ENCODE peak calls at places on chromosomes 11 and 22, in six cellular contexts. T, F, C, Y, W and Z are unnamed samples.

GRCh38 chr22:49768511-49768910 is 59.2 kb downstream of the BRD1 start:
- DNase-seq in C (no peak), Y (no peak), F (peak), W (no peak), T (peak), Z (no peak)

GRCh38 chr11:132941024-132941646 is 591.2 kb downstream of the OPCML start:
- DNase-seq in Y (no peak), F (no peak), W (peak), T (no peak), C (no peak), Z (peak)

GRCh38 chr22:21972293-21972779 is 10.3 kb downstream of the TOP3B start:
- DNase-seq in Y (peak), W (peak), T (no peak), F (no peak), C (no peak), Z (peak)

GRCh38 chr11:72524711-72525110 is 90.4 kb upstream of the CLPB start:
- DNase-seq in T (no peak), Y (no peak), F (no peak), W (peak), C (no peak), Z (no peak)

GRCh38 chr11:122981388-122982264 is at the start of gene BSX:
- DNase-seq in C (peak), F (no peak), Y (peak), W (peak), T (peak), Z (peak)

GRCh38 chr11:100942016-100942415 is 187.6 kb downstream of the PGR start:
- DNase-seq in T (no peak), C (no peak), Y (no peak), W (peak), F (peak), Z (peak)

GRCh38 chr11:31237819-31238771 is 131.4 kb downstream of the DCDC1 start:
- DNase-seq in Y (no peak), C (peak), T (no peak), F (no peak), W (peak), Z (peak)

GRCh38 chr11:122758974-122759373 is 79.3 kb upstream of the CRTAM start:
- DNase-seq in T (no peak), Y (no peak), C (no peak), W (peak), F (no peak), Z (peak)

GRCh38 chr22:32079110-32080089 is 36.3 kb downstream of the SLC5A1 start:
- DNase-seq in Y (no peak), W (peak), T (no peak), C (peak), F (no peak), Z (peak)

GRCh38 chr22:23912293-23912903 is 18.2 kb downstream of the MIF start:
- DNase-seq in W (no peak), T (no peak), F (no peak), C (no peak), Y (no peak), Z (no peak)

GRCh38 chr11:69383946-69384547 is 90.1 kb downstream of the MYEOV start:
- DNase-seq in C (no peak), Y (no peak), W (no peak), F (no peak), T (no peak), Z (no peak)

GRCh38 chr22:29647954-29648737 is 44.7 kb downstream of the NF2 start:
- DNase-seq in F (no peak), C (no peak), T (no peak), Y (no peak), W (no peak), Z (no peak)

GRCh38 chr22:22480940-22481339 is 27.6 kb downstream of the ZNF280B start:
- DNase-seq in F (no peak), T (no peak), Y (no peak), W (no peak), C (no peak), Z (no peak)

GRCh38 chr22:17563936-17564391 is 666 bp downstream of the SLC25A18 start:
- DNase-seq in Y (no peak), W (peak), F (no peak), T (no peak), C (no peak), Z (peak)

GRCh38 chr11:128841461-128842072 is 25.5 kb downstream of the KCNJ1 start:
- DNase-seq in Y (no peak), C (no peak), F (no peak), W (no peak), T (no peak), Z (no peak)

GRCh38 chr11:65452806-65453490 is 30.4 kb downstream of the NEAT1 start:
- DNase-seq in C (no peak), Y (no peak), F (peak), W (peak), T (peak), Z (peak)

GRCh38 chr11:15663778-15664218 is 549.1 kb downstream of the INSC start:
- DNase-seq in W (no peak), Y (no peak), F (no peak), T (no peak), C (peak), Z (no peak)

GRCh38 chr22:27267145-27267544 is 534.4 kb downstream of the MN1 start:
- DNase-seq in Y (no peak), W (peak), F (no peak), C (no peak), T (no peak), Z (no peak)

GRCh38 chr22:23675502-23676415 is 15.1 kb upstream of the RGL4 start:
- DNase-seq in F (peak), Y (no peak), C (no peak), T (peak), W (no peak), Z (no peak)

GRCh38 chr11:71992331-71992730 is 6.4 kb upstream of the IL18BP start:
- DNase-seq in T (no peak), F (no peak), W (no peak), C (no peak), Y (no peak), Z (no peak)

GRCh38 chr11:102580185-102580951 is 44.8 kb downstream of the MMP20 start:
- DNase-seq in F (no peak), C (no peak), W (peak), Y (no peak), T (no peak), Z (no peak)

GRCh38 chr22:37178350-37179125 is 9.5 kb downstream of the C1QTNF6 start:
- DNase-seq in T (peak), C (no peak), F (no peak), W (peak), Y (no peak), Z (peak)

GRCh38 chr11:11966354-11966741 is 42.1 kb downstream of the DKK3 start:
- DNase-seq in Y (no peak), W (no peak), C (no peak), F (no peak), T (no peak), Z (no peak)

GRCh38 chr22:37309221-37310074 is 27.1 kb downstream of the CYTH4 start:
- DNase-seq in T (no peak), C (no peak), F (no peak), W (no peak), Y (peak), Z (no peak)

GRCh38 chr22:42608481-42609361 is 6.0 kb downstream of the POLDIP3 start:
- DNase-seq in W (peak), Y (no peak), C (peak), T (no peak), F (no peak), Z (peak)

GRCh38 chr11:102617491-102618026 is 7.6 kb downstream of the MMP20 start:
- DNase-seq in T (no peak), Y (no peak), C (no peak), F (no peak), W (no peak), Z (no peak)

GRCh38 chr22:29782061-29782845 is 15.1 kb downstream of the UQCR10 start:
- DNase-seq in F (peak), T (peak), C (no peak), W (peak), Y (no peak), Z (no peak)

GRCh38 chr11:16605440-16605970 is 132.9 kb upstream of the C11orf58 start:
- DNase-seq in F (no peak), T (no peak), Y (no peak), W (peak), C (no peak), Z (peak)

GRCh38 chr11:23021287-23021863 is 161.1 kb upstream of the CCDC179 start:
- DNase-seq in Y (peak), F (no peak), W (peak), T (no peak), C (peak), Z (peak)

GRCh38 chr11:44831605-44832394 is 105.0 kb downstream of the TSPAN18 start:
- DNase-seq in Y (no peak), W (peak), F (no peak), T (no peak), C (no peak), Z (no peak)

GRCh38 chr11:41382927-41383326 is 76.5 kb downstream of the LRRC4C start:
- DNase-seq in T (no peak), C (no peak), W (no peak), F (no peak), Y (no peak), Z (no peak)

GRCh38 chr11:6191733-6192132 is 7.3 kb upstream of the OR52W1 start:
- DNase-seq in F (no peak), W (no peak), C (no peak), Y (no peak), T (no peak), Z (no peak)
- H3K4me3 ChIP-seq in F (no peak), W (no peak), C (no peak), Y (no peak), T (no peak), Z (no peak)

GRCh38 chr11:2445107-2445947 is 519 bp downstream of the KCNQ1 start:
- DNase-seq in Y (peak), C (no peak), F (no peak), T (no peak), W (no peak), Z (peak)
- H3K4me3 ChIP-seq in Y (peak), C (peak), F (peak), T (peak), W (no peak), Z (peak)

DNA sequence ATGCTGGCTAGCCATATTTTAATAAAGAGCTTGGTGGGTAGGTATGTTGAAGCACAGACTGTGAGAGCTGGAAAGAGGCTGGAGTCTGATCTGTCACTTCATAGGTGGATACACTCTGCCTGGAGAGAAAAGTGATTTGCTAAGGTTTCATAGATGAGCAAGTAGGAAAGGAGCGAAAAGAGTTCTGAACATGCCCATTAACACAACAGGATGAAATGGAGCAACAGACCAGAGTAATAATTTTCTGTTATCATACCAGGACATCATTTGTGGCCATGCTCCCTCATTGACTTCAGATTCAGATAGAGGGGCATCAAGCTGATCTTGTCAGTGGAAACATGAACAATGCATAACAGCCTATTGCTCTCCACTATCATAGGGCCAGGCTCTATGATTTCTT is 452.9 kb downstream of the JRKL start:
- DNase-seq in F (no peak), W (no peak), Y (no peak), C (no peak), T (no peak), Z (no peak)
- H3K4me3 ChIP-seq in F (no peak), W (no peak), Y (no peak), C (no peak), T (no peak), Z (no peak)

GRCh38 chr11:68019486-68019885 is 9.4 kb downstream of the ALDH3B1 start:
- DNase-seq in W (no peak), T (no peak), F (no peak), C (no peak), Y (no peak), Z (no peak)

GRCh38 chr11:68017858-68018729 is 8.0 kb downstream of the ALDH3B1 start:
- DNase-seq in W (no peak), T (no peak), C (no peak), Y (no peak), F (no peak), Z (no peak)

GRCh38 chr11:68016904-68017817 is 7.0 kb downstream of the ALDH3B1 start:
- DNase-seq in F (no peak), Y (no peak), C (no peak), T (no peak), W (no peak), Z (no peak)

GRCh38 chr11:68020575-68020974 is 9.9 kb upstream of the NDUFS8 start:
- DNase-seq in Y (no peak), T (no peak), W (peak), F (no peak), C (no peak), Z (peak)

DNA sequence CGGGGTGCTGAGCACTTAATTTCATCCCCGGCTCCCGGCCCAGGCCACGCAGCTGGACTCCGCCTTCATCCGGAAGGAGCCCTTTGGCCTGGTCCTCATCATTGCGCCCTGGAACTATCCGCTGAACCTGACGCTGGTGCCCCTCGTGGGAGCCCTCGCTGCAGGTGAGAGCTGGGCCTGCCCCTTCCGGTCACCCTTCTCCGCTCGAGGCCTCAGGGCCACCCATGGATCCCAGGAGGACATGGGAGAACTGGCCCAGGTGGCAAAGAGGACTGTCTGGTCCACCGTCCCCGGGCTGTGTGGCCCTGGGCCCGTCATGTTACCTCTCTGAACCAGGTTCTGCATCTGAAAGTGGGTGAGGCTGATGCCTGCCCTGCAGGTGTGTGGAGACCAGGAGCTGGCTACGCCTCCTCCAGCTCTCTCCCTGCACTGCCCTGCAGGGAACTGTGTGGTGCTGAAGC is 8.6 kb downstream of the ALDH3B1 start:
- DNase-seq in T (no peak), C (no peak), F (no peak), W (no peak), Y (no peak), Z (no peak)
- H3K4me3 ChIP-seq in T (no peak), C (no peak), F (no peak), W (no peak), Y (no peak), Z (no peak)

DNA sequence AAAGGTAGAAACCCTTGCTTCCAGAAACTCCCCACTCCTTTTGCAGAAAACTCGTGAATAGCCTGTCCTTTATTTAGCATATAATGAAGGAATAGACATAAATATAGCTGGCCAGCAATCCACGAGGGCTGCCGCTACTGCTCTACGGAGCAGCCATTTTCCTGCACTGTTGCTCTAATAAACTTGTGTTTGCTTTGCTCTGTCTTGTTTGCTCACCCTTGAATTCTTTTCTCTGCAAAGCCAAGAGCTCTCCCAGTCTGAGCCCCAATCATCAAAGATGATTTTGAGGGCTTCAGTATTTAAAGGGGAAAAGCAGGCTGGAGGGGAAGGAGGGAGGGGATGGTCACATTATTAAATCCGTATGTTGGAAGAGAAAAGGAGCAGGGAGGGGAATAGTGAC is 16.6 kb upstream of the CHKA start:
- DNase-seq in C (no peak), F (peak), Y (no peak), T (peak), W (peak), Z (no peak)
- H3K4me3 ChIP-seq in C (no peak), F (no peak), Y (no peak), T (no peak), W (peak), Z (no peak)

GRCh38 chr11:116929393-116930090 is 92.1 kb upstream of the APOA1 start:
- DNase-seq in W (peak), C (no peak), F (no peak), T (no peak), Y (no peak), Z (peak)
- H3K4me3 ChIP-seq in W (peak), C (no peak), F (peak), T (no peak), Y (peak), Z (no peak)

GRCh38 chr22:39908121-39908520 is 7.2 kb downstream of the GRAP2 start:
- DNase-seq in W (no peak), C (no peak), T (no peak), Y (no peak), F (no peak), Z (no peak)

GRCh38 chr22:39908737-39909136 is 7.9 kb downstream of the GRAP2 start:
- DNase-seq in W (peak), C (no peak), T (no peak), Y (no peak), F (no peak), Z (no peak)

GRCh38 chr22:39913886-39914285 is 13.0 kb downstream of the GRAP2 start:
- DNase-seq in T (no peak), Y (no peak), W (no peak), F (no peak), C (no peak), Z (no peak)

GRCh38 chr22:39913321-39913720 is 12.4 kb downstream of the GRAP2 start:
- DNase-seq in Y (no peak), C (no peak), T (no peak), W (no peak), F (no peak), Z (no peak)

GRCh38 chr22:39910875-39911601 is 10.2 kb downstream of the GRAP2 start:
- DNase-seq in F (no peak), C (no peak), Y (no peak), W (no peak), T (no peak), Z (no peak)
- H3K4me3 ChIP-seq in F (no peak), C (no peak), Y (peak), W (no peak), T (no peak), Z (no peak)

GRCh38 chr11:119359365-119360229 is 13.1 kb upstream of the MFRP start:
- DNase-seq in T (no peak), C (no peak), F (no peak), W (no peak), Y (no peak), Z (no peak)

GRCh38 chr11:119355091-119355843 is 8.8 kb upstream of the MFRP start:
- DNase-seq in T (no peak), W (no peak), F (no peak), Y (no peak), C (no peak), Z (no peak)

GRCh38 chr11:119352857-119353260 is 6.4 kb upstream of the MFRP start:
- DNase-seq in Y (no peak), F (no peak), C (no peak), W (no peak), T (no peak), Z (peak)

GRCh38 chr11:119357069-119357468 is 10.6 kb upstream of the MFRP start:
- DNase-seq in F (no peak), Y (no peak), C (no peak), W (no peak), T (no peak), Z (no peak)

GRCh38 chr11:119356349-119357031 is 10.0 kb upstream of the MFRP start:
- DNase-seq in F (peak), C (peak), T (peak), W (peak), Y (peak), Z (peak)
- H3K4me3 ChIP-seq in F (peak), C (peak), T (peak), W (peak), Y (peak), Z (no peak)

GRCh38 chr11:45839204-45839603 is 8.1 kb upstream of the CRY2 start:
- DNase-seq in F (no peak), W (no peak), C (no peak), Y (no peak), T (no peak), Z (no peak)

GRCh38 chr11:45844822-45845573 is 2.3 kb upstream of the CRY2 start:
- DNase-seq in Y (no peak), W (no peak), C (no peak), T (no peak), F (no peak), Z (no peak)

GRCh38 chr11:45846974-45847907 is at the start of gene CRY2:
- DNase-seq in Y (peak), C (peak), W (peak), F (peak), T (peak), Z (peak)

GRCh38 chr11:45846174-45846675 is 1.1 kb upstream of the CRY2 start:
- DNase-seq in C (no peak), Y (no peak), F (no peak), T (no peak), W (no peak), Z (no peak)

GRCh38 chr11:45843158-45843924 is 3.9 kb upstream of the CRY2 start:
- DNase-seq in T (peak), C (peak), Y (peak), F (peak), W (peak), Z (peak)
- H3K4me3 ChIP-seq in T (no peak), C (no peak), Y (peak), F (no peak), W (peak), Z (no peak)

GRCh38 chr11:2694995-2695939 is 4.5 kb downstream of the KCNQ1OT1 start:
- DNase-seq in W (no peak), Y (no peak), C (no peak), T (peak), F (peak), Z (no peak)

GRCh38 chr11:2697871-2698270 is 1.9 kb downstream of the KCNQ1OT1 start:
- DNase-seq in Y (no peak), F (no peak), W (peak), T (no peak), C (no peak), Z (no peak)

GRCh38 chr11:2694495-2694894 is 5.3 kb downstream of the KCNQ1OT1 start:
- DNase-seq in T (no peak), W (no peak), Y (no peak), F (peak), C (no peak), Z (no peak)

GRCh38 chr11:2698386-2699184 is 1.2 kb downstream of the KCNQ1OT1 start:
- DNase-seq in W (peak), C (no peak), Y (no peak), F (peak), T (no peak), Z (no peak)

DNA sequence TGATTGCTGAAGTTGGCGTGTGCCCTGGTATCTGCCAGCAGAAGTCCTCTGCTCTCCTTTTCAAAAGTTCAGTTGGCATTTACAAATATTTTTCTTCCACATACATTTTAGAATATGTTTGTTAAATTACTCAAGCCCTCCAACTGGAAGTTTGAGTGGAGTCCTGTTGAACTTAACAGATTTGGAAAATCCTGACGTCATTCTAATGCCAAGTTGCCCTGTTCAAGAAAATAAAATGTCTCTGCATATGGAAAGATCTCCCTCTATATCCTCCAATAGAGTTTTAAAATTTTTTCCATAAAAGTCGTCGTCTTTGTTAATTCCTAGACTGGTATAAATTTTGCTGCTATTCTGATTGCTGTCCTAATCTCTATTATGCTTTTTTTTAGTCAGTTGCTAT is 3.3 kb downstream of the KCNQ1OT1 start:
- DNase-seq in F (no peak), W (peak), Y (no peak), C (no peak), T (peak), Z (no peak)
- H3K4me3 ChIP-seq in F (no peak), W (peak), Y (no peak), C (no peak), T (no peak), Z (no peak)